ENCODE peak calls at places on chromosomes 6 and 20, in ten cellular contexts. G is AG10803, L is choroid plexus epithelial cell, D is foreskin fibroblast, H is psoas muscle, W is fibroblast of mammary gland, K is epithelial cell of esophagus, O is glutamatergic neuron, S is mesothelial cell of epicardium, U is Calu3. A is an unnamed sample.

GRCh38 chr20:19451591-19452295 is 239.3 kb downstream of the SLC24A3 start:
- DNase-seq in H (no peak), L (no peak), W (no peak), D (no peak), S (no peak), U (no peak), K (no peak), O (no peak), G (no peak), A (no peak)

GRCh38 chr20:16518068-16518783 is 55.0 kb downstream of the KIF16B start:
- DNase-seq in O (peak), H (no peak), W (peak), L (peak), S (no peak), U (peak), K (peak), G (peak), D (peak), A (no peak)

GRCh38 chr6:47655719-47656595 is 42.4 kb upstream of the ADGRF4 start:
- DNase-seq in W (peak), O (peak), H (peak), S (no peak), D (peak), G (no peak), L (no peak), K (peak), U (peak), A (no peak)

GRCh38 chr6:12578097-12578496 is 138.5 kb upstream of the PHACTR1 start:
- DNase-seq in O (no peak), D (peak), H (no peak), W (no peak), U (no peak), K (peak), S (no peak), L (no peak), G (no peak), A (no peak)

GRCh38 chr6:166839569-166839968 is 116.8 kb downstream of the RNASET2 start:
- DNase-seq in G (no peak), O (no peak), W (no peak), H (no peak), K (no peak), S (no peak), D (no peak), U (no peak), L (no peak), A (no peak)

GRCh38 chr6:31270788-31271640 is 878 bp downstream of the HLA-C start:
- DNase-seq in K (peak), S (no peak), D (peak), U (peak), G (peak), O (peak), L (peak), H (peak), W (peak), A (peak)

GRCh38 chr6:162952343-162952871 is 224.6 kb downstream of the PACRG start:
- DNase-seq in S (no peak), K (no peak), W (no peak), H (no peak), L (no peak), G (no peak), D (no peak), U (no peak), O (no peak), A (no peak)

GRCh38 chr6:85574932-85575598 is 18.6 kb downstream of the SNX14 start:
- DNase-seq in L (peak), K (peak), D (peak), O (no peak), H (no peak), G (peak), S (no peak), W (peak), U (peak), A (no peak)

GRCh38 chr20:3733119-3733995 is 872 bp downstream of the HSPA12B start:
- DNase-seq in W (no peak), K (no peak), H (no peak), D (no peak), O (no peak), S (no peak), U (no peak), L (no peak), G (no peak), A (no peak)

GRCh38 chr20:22160254-22160653 is 424.1 kb downstream of the FOXA2 start:
- DNase-seq in S (no peak), W (no peak), H (no peak), K (no peak), O (no peak), U (no peak), D (no peak), G (no peak), L (no peak), A (no peak)

GRCh38 chr6:135438907-135439535 is 58.5 kb downstream of the AHI1 start:
- DNase-seq in L (peak), G (no peak), K (peak), H (no peak), D (peak), W (peak), U (no peak), O (no peak), S (no peak), A (no peak)

GRCh38 chr20:10314198-10314597 is 95.6 kb downstream of the SNAP25 start:
- DNase-seq in W (peak), O (no peak), D (peak), L (peak), H (no peak), U (no peak), K (no peak), G (no peak), S (no peak), A (no peak)

GRCh38 chr6:110475255-110475654 is 1.2 kb downstream of the SLC22A16 start:
- DNase-seq in O (no peak), L (peak), S (no peak), U (no peak), K (no peak), G (no peak), W (no peak), H (no peak), D (peak), A (no peak)

GRCh38 chr20:19129976-19130612 is 82.3 kb upstream of the SLC24A3 start:
- DNase-seq in G (no peak), D (no peak), O (no peak), K (no peak), S (no peak), U (no peak), W (no peak), L (no peak), H (no peak), A (no peak)

GRCh38 chr20:35264755-35265154 is 13.2 kb downstream of the MMP24OS start:
- DNase-seq in W (no peak), U (peak), K (peak), D (peak), O (no peak), G (no peak), S (no peak), L (peak), H (no peak), A (no peak)

GRCh38 chr20:33945391-33946079 is 48.2 kb upstream of the RALY start:
- DNase-seq in G (peak), D (peak), U (no peak), K (peak), W (peak), O (no peak), H (no peak), L (peak), S (no peak), A (no peak)

GRCh38 chr20:57470212-57470522 is 54.8 kb downstream of the CTCFL start:
- DNase-seq in U (no peak), S (no peak), K (no peak), W (no peak), H (no peak), L (no peak), G (no peak), O (no peak), D (no peak), A (no peak)

GRCh38 chr20:20083796-20084195 is 31.5 kb downstream of the CFAP61 start:
- DNase-seq in G (peak), W (peak), K (peak), L (peak), H (no peak), D (peak), U (no peak), O (no peak), S (no peak), A (no peak)

GRCh38 chr6:5345324-5345723 is 84.0 kb downstream of the FARS2 start:
- DNase-seq in W (no peak), S (no peak), K (no peak), U (no peak), L (no peak), H (no peak), G (no peak), D (no peak), O (no peak), A (no peak)

GRCh38 chr20:34781250-34781649 is 44.2 kb downstream of the NCOA6 start:
- DNase-seq in W (no peak), S (no peak), L (no peak), O (no peak), K (no peak), D (no peak), U (no peak), H (no peak), G (no peak), A (no peak)

GRCh38 chr20:41290804-41291389 is 26.6 kb downstream of the ZHX3 start:
- DNase-seq in H (no peak), O (no peak), G (no peak), U (no peak), W (no peak), D (no peak), L (no peak), S (no peak), K (no peak), A (no peak)

GRCh38 chr20:34522969-34523871 is 7.0 kb downstream of the DYNLRB1 start:
- DNase-seq in D (peak), K (peak), U (peak), S (no peak), H (peak), W (peak), G (peak), L (peak), O (peak), A (no peak)

GRCh38 chr20:32018269-32019155 is 8.3 kb downstream of the CCM2L start:
- DNase-seq in G (no peak), D (no peak), L (no peak), S (peak), U (peak), H (peak), O (peak), K (peak), W (no peak), A (no peak)

GRCh38 chr20:9388160-9388825 is 126.1 kb upstream of the LAMP5 start:
- DNase-seq in S (no peak), L (no peak), K (no peak), W (no peak), H (no peak), D (no peak), G (no peak), O (no peak), U (no peak), A (no peak)

GRCh38 chr20:33013701-33014326 is 6.3 kb downstream of the BPIFB2 start:
- DNase-seq in U (no peak), L (no peak), W (no peak), H (no peak), O (no peak), D (no peak), K (no peak), S (no peak), G (no peak), A (no peak)

GRCh38 chr20:18372296-18372695 is 84.0 kb downstream of the ZNF133 start:
- DNase-seq in O (no peak), U (no peak), G (no peak), K (no peak), S (no peak), L (no peak), W (no peak), H (no peak), D (no peak), A (no peak)

GRCh38 chr20:6388666-6389197 is 265.9 kb upstream of the FERMT1 start:
- DNase-seq in D (no peak), G (no peak), K (no peak), W (no peak), L (peak), H (no peak), S (no peak), U (no peak), O (peak), A (no peak)

GRCh38 chr6:119347466-119348307 is 1.9 kb downstream of the MAN1A1 start:
- DNase-seq in O (no peak), K (no peak), G (no peak), S (no peak), H (peak), W (peak), U (peak), D (peak), L (no peak), A (peak)

GRCh38 chr6:134585529-134585873 is 267.6 kb upstream of the SGK1 start:
- DNase-seq in G (no peak), W (no peak), O (no peak), D (no peak), U (no peak), K (no peak), L (peak), S (no peak), H (no peak), A (no peak)

GRCh38 chr6:28758046-28758817 is 165.6 kb downstream of the TRIM27 start:
- DNase-seq in O (peak), H (no peak), U (peak), G (no peak), L (peak), D (no peak), K (peak), W (peak), S (no peak), A (no peak)

GRCh38 chr6:33725222-33725621 is 13.7 kb upstream of the UQCC2 start:
- DNase-seq in L (no peak), K (no peak), G (no peak), H (no peak), U (no peak), S (no peak), W (no peak), O (no peak), D (no peak), A (no peak)

GRCh38 chr20:59735917-59736316 is 131.6 kb downstream of the PHACTR3 start:
- DNase-seq in G (no peak), W (no peak), O (no peak), D (no peak), U (no peak), H (no peak), S (no peak), L (no peak), K (no peak), A (no peak)

GRCh38 chr6:95518630-95519227 is 58.6 kb upstream of the MANEA start:
- DNase-seq in K (no peak), G (no peak), W (no peak), O (no peak), L (no peak), U (no peak), H (no peak), S (no peak), D (no peak), A (no peak)

GRCh38 chr6:53532061-53532797 is 12.7 kb downstream of the GCLC start:
- DNase-seq in O (no peak), U (no peak), G (no peak), W (no peak), L (no peak), K (no peak), H (no peak), D (no peak), S (no peak), A (no peak)

GRCh38 chr6:46490425-46491200 is 636 bp downstream of the RCAN2 start:
- DNase-seq in H (peak), U (peak), L (no peak), O (peak), S (peak), K (no peak), G (no peak), W (no peak), D (peak), A (peak)

GRCh38 chr6:46491201-46491788 is at the start of gene RCAN2:
- DNase-seq in L (peak), S (peak), O (peak), K (peak), H (peak), U (peak), W (peak), G (peak), D (peak), A (peak)

GRCh38 chr6:46486186-46486585 is 5.1 kb downstream of the RCAN2 start:
- DNase-seq in O (no peak), K (no peak), S (no peak), W (peak), G (peak), H (no peak), D (peak), L (no peak), U (no peak), A (no peak)

GRCh38 chr6:46491789-46492547 is 719 bp upstream of the RCAN2 start:
- DNase-seq in L (peak), U (peak), O (peak), G (peak), D (peak), K (peak), H (peak), S (peak), W (peak), A (peak)
- TF ChIP-seq CTCF in L (peak), U (peak), O (peak), G (peak), D (peak), K (no peak), H (peak), S (no peak), W (peak), A (peak)

DNA sequence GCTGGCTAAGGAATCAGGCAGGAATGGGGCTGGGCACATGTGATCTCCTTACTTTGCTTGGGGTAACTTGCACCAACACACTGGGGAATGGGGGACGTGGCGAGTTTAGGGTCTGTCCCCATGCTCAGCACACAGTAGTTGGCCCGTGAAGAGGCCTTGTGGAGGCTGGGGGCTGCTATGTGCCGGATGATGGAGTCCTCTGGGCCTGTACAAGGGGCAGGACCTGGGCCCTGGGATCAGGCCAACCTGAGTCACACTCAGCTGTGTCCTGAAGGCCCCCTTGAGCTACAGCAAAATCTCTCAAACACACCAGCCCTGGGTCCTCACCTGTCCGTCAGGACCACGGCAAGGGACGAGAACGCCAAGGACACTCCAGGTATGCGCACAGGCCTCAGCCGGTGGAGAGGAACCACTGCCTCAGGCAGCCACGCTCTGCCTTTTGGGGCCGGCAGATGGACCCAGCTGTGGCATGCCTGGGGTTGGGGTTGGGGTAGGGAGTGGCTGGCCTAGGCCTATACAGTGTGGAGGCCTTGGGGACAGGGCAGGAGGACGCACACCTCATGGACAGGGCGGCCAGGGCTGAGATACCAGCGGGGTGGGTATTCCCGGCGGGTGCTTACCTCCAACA is 11.1 kb downstream of the UCKL1 start:
- DNase-seq in K (no peak), U (no peak), H (no peak), O (no peak), G (no peak), D (no peak), S (no peak), W (no peak), L (no peak), A (no peak)
- TF ChIP-seq CTCF in K (no peak), U (no peak), H (no peak), O (no peak), G (no peak), D (no peak), S (no peak), W (no peak), L (no peak), A (no peak)

GRCh38 chr20:137668-138131 is 4.7 kb upstream of the DEFB126 start:
- DNase-seq in D (no peak), G (no peak), O (no peak), U (no peak), L (peak), S (no peak), K (peak), W (peak), H (no peak), A (no peak)
- TF ChIP-seq CTCF in D (no peak), G (peak), O (peak), U (no peak), L (peak), S (no peak), K (peak), W (peak), H (no peak), A (no peak)

GRCh38 chr6:108497883-108498282 is 62.8 kb upstream of the FOXO3 start:
- DNase-seq in O (peak), D (peak), H (no peak), K (peak), W (peak), L (peak), U (peak), G (peak), S (no peak), A (no peak)
- TF ChIP-seq CTCF in O (peak), D (peak), H (no peak), K (peak), W (peak), L (peak), U (peak), G (peak), S (no peak), A (no peak)

A was measured in natural killer cell.